ENCODE peak calls at places on chromosomes 11 and 22, in six cellular contexts. T is ELF-1; R is stimulated activated CD4-positive, alpha-beta T cell treated with anti-CD3 and anti-CD28 coated beads, Interleukin-12 subunit alpha, Interleukin-12 subunit beta, amount 100 ng/mL, for 48 hours; Z is M059J; F is AML-193; A is spleen. W is an unnamed sample.

GRCh38 chr11:12777208-12777874 is 103.1 kb downstream of the TEAD1 start:
- DNase-seq in Z (peak), R (no peak), T (no peak), A (no peak), F (no peak), W (no peak)

GRCh38 chr22:21102659-21103267 is 57.0 kb downstream of the LRRC74B start:
- DNase-seq in T (peak), F (peak), A (peak), R (peak), Z (peak), W (peak)

GRCh38 chr22:20663941-20664593 is 109.8 kb upstream of the SERPIND1 start:
- DNase-seq in R (no peak), A (no peak), Z (no peak), T (no peak), F (no peak), W (no peak)

GRCh38 chr22:17513612-17514011 is 49.7 kb upstream of the SLC25A18 start:
- DNase-seq in R (no peak), T (no peak), Z (no peak), F (no peak), A (no peak), W (no peak)

GRCh38 chr11:61362542-61362875 is 335 bp downstream of the TMEM138 start:
- DNase-seq in Z (peak), R (peak), F (peak), A (no peak), T (no peak), W (no peak)

GRCh38 chr11:24623121-24623520 is 126.3 kb downstream of the LUZP2 start:
- DNase-seq in A (no peak), T (no peak), F (no peak), R (no peak), Z (no peak), W (no peak)

GRCh38 chr22:20130319-20130718 is 1.3 kb upstream of the ZDHHC8 start:
- DNase-seq in F (no peak), Z (no peak), T (no peak), A (no peak), R (no peak), W (no peak)

GRCh38 chr22:29346659-29347058 is 31.2 kb upstream of the RASL10A start:
- DNase-seq in T (no peak), F (no peak), A (no peak), Z (no peak), R (no peak), W (no peak)

GRCh38 chr11:70421123-70421522 is 22.8 kb downstream of the CTTN start:
- DNase-seq in F (peak), R (no peak), T (no peak), Z (no peak), A (no peak), W (no peak)

GRCh38 chr11:34613462-34614183 is 7.3 kb upstream of the EHF start:
- DNase-seq in Z (no peak), R (no peak), F (peak), T (no peak), A (no peak), W (no peak)

GRCh38 chr22:27603823-27604190 is 197.7 kb downstream of the MN1 start:
- DNase-seq in R (no peak), T (peak), A (peak), F (no peak), Z (peak), W (no peak)

W was measured in H54.